ENCODE peak calls at places on chromosomes 4 and X, in seven cellular contexts. A is GM10248, P is activated B cell treated with CpG ODN at 0.5 μM for 24 hours, I is AG09309, Q is epithelial cell of proximal tubule, O is tibial artery, S is HL-60. H is an unnamed sample.

GRCh38 chrX:77493677-77494553 is 46.7 kb downstream of the FGF16 start:
- DNase-seq in A (no peak), P (no peak), I (peak; percentile 10), Q (no peak), O (no peak), S (no peak), H (no peak)

GRCh38 chrX:151030845-151031244 is 47.7 kb downstream of the HMGB3 start:
- DNase-seq in A (no peak), P (no peak), I (no peak), Q (no peak), O (no peak), S (no peak), H (no peak)

GRCh38 chr4:154329268-154329858 is 162.2 kb downstream of the DCHS2 start:
- DNase-seq in A (peak; percentile 14), P (no peak), I (no peak), Q (peak; percentile 3), O (no peak), S (no peak), H (no peak)

GRCh38 chr4:8560265-8561047 is 19.7 kb upstream of the GPR78 start:
- DNase-seq in A (no peak), P (no peak), I (no peak), Q (no peak), O (no peak), S (no peak), H (no peak)

GRCh38 chr4:155237567-155237966 is 29.1 kb downstream of the NPY2R start:
- DNase-seq in A (no peak), P (no peak), I (no peak), Q (no peak), O (no peak), S (no peak), H (no peak)

GRCh38 chrX:13790206-13791131 is 26.4 kb downstream of the GPM6B start:
- DNase-seq in A (no peak), P (no peak), I (no peak), Q (no peak), O (no peak), S (no peak), H (no peak)

GRCh38 chrX:108070891-108071290 is 20.5 kb downstream of the PSMD10 start:
- DNase-seq in A (no peak), P (no peak), I (peak; percentile 1), Q (no peak), O (no peak), S (no peak), H (no peak)

GRCh38 chrX:13647709-13648212 is 5.2 kb upstream of the TCEANC start:
- DNase-seq in A (no peak), P (no peak), I (no peak), Q (no peak), O (peak; percentile 45), S (peak; percentile 71), H (peak; percentile 56)

GRCh38 chrX:122440832-122441231 is 743.2 kb upstream of the GRIA3 start:
- DNase-seq in A (no peak), P (no peak), I (no peak), Q (no peak), O (no peak), S (no peak), H (no peak)

GRCh38 chr4:105283501-105283900 is 136.8 kb downstream of the TET2 start:
- DNase-seq in A (no peak), P (no peak), I (no peak), Q (no peak), O (no peak), S (no peak), H (no peak)

GRCh38 chr4:116143221-116143620 is 942.2 kb downstream of the TRAM1L1 start:
- DNase-seq in A (no peak), P (no peak), I (no peak), Q (no peak), O (no peak), S (no peak), H (no peak)

GRCh38 chr4:26113339-26113940 is 199.4 kb downstream of the SMIM20 start:
- DNase-seq in A (no peak), P (no peak), I (no peak), Q (no peak), O (no peak), S (no peak), H (no peak)

GRCh38 chr4:121510260-121510942 is 129.6 kb upstream of the QRFPR start:
- DNase-seq in A (no peak), P (no peak), I (no peak), Q (no peak), O (no peak), S (no peak), H (no peak)

GRCh38 chr4:42361475-42361874 is 35.8 kb upstream of the SHISA3 start:
- DNase-seq in A (no peak), P (no peak), I (no peak), Q (no peak), O (no peak), S (no peak), H (no peak)

GRCh38 chrX:136260801-136261200 is 9.6 kb upstream of the MAP7D3 start:
- DNase-seq in A (no peak), P (no peak), I (peak; percentile 25), Q (no peak), O (no peak), S (no peak), H (no peak)

GRCh38 chr4:62225972-62226371 is 1025.8 kb downstream of the ADGRL3 start:
- DNase-seq in A (no peak), P (no peak), I (no peak), Q (no peak), O (no peak), S (no peak), H (no peak)

GRCh38 chrX:134685662-134686061 is 27.4 kb upstream of the PLAC1 start:
- DNase-seq in A (no peak), P (no peak), I (no peak), Q (no peak), O (no peak), S (no peak), H (no peak)

GRCh38 chr4:5524900-5525299 is 183.5 kb downstream of the EVC2 start:
- DNase-seq in A (no peak), P (no peak), I (no peak), Q (peak; percentile 59), O (no peak), S (no peak), H (no peak)

GRCh38 chr4:27318740-27319139 is 458.1 kb downstream of the STIM2 start:
- DNase-seq in A (peak; percentile 7), P (no peak), I (peak; percentile 27), Q (no peak), O (no peak), S (no peak), H (no peak)

DNA sequence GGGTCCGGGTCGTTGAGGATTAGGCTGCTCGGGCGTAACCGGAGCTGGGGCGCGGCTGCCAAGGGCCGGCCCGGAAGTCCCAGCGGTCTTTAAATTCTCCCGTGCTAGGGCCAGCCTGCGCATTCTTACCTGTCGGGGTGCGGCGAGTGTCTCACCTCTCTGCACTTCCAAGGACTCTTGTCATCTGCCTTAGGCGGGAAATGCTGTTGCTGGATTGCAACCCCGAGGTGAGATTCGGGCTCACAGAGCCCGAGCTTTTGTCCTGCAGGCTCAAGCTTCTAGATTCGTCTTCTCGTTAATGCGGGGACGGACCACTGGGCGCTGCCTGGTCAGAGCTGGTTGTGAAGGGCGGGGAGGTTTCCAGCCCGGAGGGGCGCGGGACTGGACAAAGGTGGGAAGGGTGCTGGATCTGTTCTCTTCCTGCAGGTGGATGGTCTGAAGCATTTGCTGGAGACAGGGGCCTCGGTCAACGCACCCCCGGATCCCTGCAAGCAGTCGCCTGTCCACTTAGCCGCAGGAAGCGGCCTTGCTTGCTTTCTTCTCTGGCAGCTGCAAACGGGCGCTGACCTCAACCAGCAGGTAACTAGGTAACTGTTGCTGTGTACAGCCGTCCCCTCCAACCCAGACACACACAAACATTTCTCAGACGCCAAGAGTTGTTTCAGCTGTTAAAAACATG is at the start of gene ANKRD37:
- DNase-seq in A (no peak), P (peak; percentile 18), I (no peak), Q (peak; percentile 37), O (peak; percentile 51), S (no peak), H (no peak)
- TF ChIP-seq CTCF in A (no peak), P (no peak), I (no peak), Q (no peak), O (no peak), S (no peak), H (no peak)

GRCh38 chrX:152821145-152821765 is 9.3 kb downstream of the CETN2 start:
- DNase-seq in A (no peak), P (no peak), I (no peak), Q (no peak), O (no peak), S (no peak), H (no peak)
- TF ChIP-seq CTCF in A (peak; percentile 36), P (no peak), I (peak; percentile 61), Q (peak; percentile 73), O (no peak), S (peak; percentile 39), H (no peak)

GRCh38 chr4:47747846-47748494 is 89.9 kb downstream of the CORIN start:
- DNase-seq in A (no peak), P (no peak), I (no peak), Q (no peak), O (no peak), S (no peak), H (no peak)

GRCh38 chr4:47741200-47741599 is 96.7 kb downstream of the CORIN start:
- DNase-seq in A (no peak), P (no peak), I (no peak), Q (peak; percentile 59), O (no peak), S (peak; percentile 85), H (no peak)

GRCh38 chr4:47744843-47745382 is 93.0 kb downstream of the CORIN start:
- DNase-seq in A (no peak), P (no peak), I (no peak), Q (no peak), O (no peak), S (no peak), H (no peak)

GRCh38 chr4:47746122-47746521 is 91.7 kb downstream of the CORIN start:
- DNase-seq in A (no peak), P (no peak), I (no peak), Q (no peak), O (no peak), S (no peak), H (no peak)

GRCh38 chr4:47744253-47744652 is 93.6 kb downstream of the CORIN start:
- DNase-seq in A (no peak), P (no peak), I (no peak), Q (no peak), O (no peak), S (no peak), H (no peak)
- TF ChIP-seq CTCF in A (no peak), P (no peak), I (no peak), Q (no peak), O (no peak), S (no peak), H (no peak)

GRCh38 chr4:139839664-139840063 is 174.0 kb downstream of the MGST2 start:
- DNase-seq in A (no peak), P (no peak), I (no peak), Q (no peak), O (no peak), S (no peak), H (no peak)

GRCh38 chr4:139840773-139841172 is 175.2 kb downstream of the MGST2 start:
- DNase-seq in A (no peak), P (no peak), I (no peak), Q (no peak), O (no peak), S (no peak), H (no peak)

GRCh38 chr4:139844057-139844456 is 178.4 kb downstream of the MGST2 start:
- DNase-seq in A (no peak), P (no peak), I (no peak), Q (no peak), O (no peak), S (peak; percentile 17), H (no peak)

GRCh38 chr4:139843643-139844042 is 178.0 kb downstream of the MGST2 start:
- DNase-seq in A (no peak), P (no peak), I (no peak), Q (no peak), O (no peak), S (peak; percentile 23), H (no peak)

GRCh38 chr4:139841464-139842195 is 176.0 kb downstream of the MGST2 start:
- DNase-seq in A (no peak), P (no peak), I (no peak), Q (no peak), O (no peak), S (no peak), H (peak; percentile 48)
- TF ChIP-seq CTCF in A (no peak), P (no peak), I (no peak), Q (no peak), O (no peak), S (no peak), H (peak; percentile 18)